ENCODE peak calls at places on chromosomes 12 and 14, in seven cellular contexts. Z is cardiac fibroblast, E is GM06990, V is neuronal stem cell, M is endothelial cell of umbilical vein, Y is A549, I is tibial nerve. H is an unnamed sample.

GRCh38 chr12:105507311-105508035 is 177.0 kb downstream of the C12orf75 start:
- DNase-seq in Z (peak; percentile 51), E (no peak), V (no peak), M (peak; percentile 60), Y (no peak), I (no peak), H (no peak)

GRCh38 chr14:50335389-50335788 is 23.3 kb downstream of the DMAC2L start:
- DNase-seq in Z (peak; percentile 78), E (no peak), V (peak; percentile 81), M (peak; percentile 78), Y (peak; percentile 54), I (peak; percentile 69), H (no peak)

GRCh38 chr12:47080725-47081502 is 1.2 kb upstream of the AMIGO2 start:
- DNase-seq in Z (peak; percentile 76), E (peak; percentile 13), V (no peak), M (peak; percentile 88), Y (peak; percentile 93), I (peak; percentile 41), H (peak; percentile 22)

GRCh38 chr12:38507839-38508238 is 191.3 kb downstream of the ALG10B start:
- DNase-seq in Z (no peak), E (no peak), V (no peak), M (no peak), Y (no peak), I (no peak), H (no peak)

GRCh38 chr12:132106921-132107320 is 37.2 kb downstream of the DDX51 start:
- DNase-seq in Z (peak; percentile 63), E (no peak), V (no peak), M (no peak), Y (no peak), I (no peak), H (no peak)

GRCh38 chr12:124461851-124462623 is 105.4 kb downstream of the NCOR2 start:
- DNase-seq in Z (peak; percentile 17), E (no peak), V (no peak), M (no peak), Y (no peak), I (no peak), H (no peak)

GRCh38 chr12:55742719-55743130 is at the start of gene GDF11:
- DNase-seq in Z (peak; percentile 73), E (peak; percentile 60), V (peak; percentile 80), M (peak; percentile 64), Y (peak; percentile 64), I (peak; percentile 74), H (peak; percentile 72)

GRCh38 chr14:59507752-59508103 is 23.4 kb downstream of the JKAMP start:
- DNase-seq in Z (no peak), E (no peak), V (no peak), M (no peak), Y (no peak), I (no peak), H (no peak)

GRCh38 chr12:15206831-15207394 is 14.3 kb downstream of the RERG start:
- DNase-seq in Z (no peak), E (no peak), V (no peak), M (no peak), Y (no peak), I (no peak), H (no peak)

GRCh38 chr14:75717729-75718128 is 56.7 kb downstream of the TTLL5 start:
- DNase-seq in Z (no peak), E (no peak), V (no peak), M (no peak), Y (no peak), I (no peak), H (no peak)

GRCh38 chr14:50906326-50906725 is 34.5 kb downstream of the ABHD12B start:
- DNase-seq in Z (no peak), E (no peak), V (no peak), M (no peak), Y (no peak), I (no peak), H (no peak)

GRCh38 chr14:50233335-50234250 is 2.2 kb upstream of the SOS2 start:
- DNase-seq in Z (no peak), E (peak; percentile 7), V (no peak), M (no peak), Y (no peak), I (no peak), H (no peak)

GRCh38 chr12:574475-575128 is 88.6 kb downstream of the NINJ2 start:
- DNase-seq in Z (peak; percentile 48), E (no peak), V (no peak), M (no peak), Y (no peak), I (no peak), H (no peak)

GRCh38 chr12:116898675-116899074 is 12.1 kb upstream of the FBXW8 start:
- DNase-seq in Z (no peak), E (no peak), V (no peak), M (no peak), Y (no peak), I (no peak), H (no peak)

GRCh38 chr14:28467611-28468010 is 299.0 kb upstream of the FOXG1 start:
- DNase-seq in Z (no peak), E (no peak), V (no peak), M (no peak), Y (no peak), I (no peak), H (no peak)

GRCh38 chr12:32379667-32380066 is 19.7 kb upstream of the FGD4 start:
- DNase-seq in Z (no peak), E (no peak), V (no peak), M (no peak), Y (no peak), I (no peak), H (no peak)

GRCh38 chr12:123453165-123453564 is 4.8 kb upstream of the SNRNP35 start:
- DNase-seq in Z (no peak), E (no peak), V (no peak), M (no peak), Y (no peak), I (no peak), H (no peak)

GRCh38 chr12:12212769-12213168 is 54.1 kb downstream of the LRP6 start:
- DNase-seq in Z (no peak), E (no peak), V (no peak), M (no peak), Y (peak; percentile 35), I (no peak), H (no peak)

GRCh38 chr12:122646568-122647220 is 56.5 kb downstream of the HCAR2 start:
- DNase-seq in Z (peak; percentile 81), E (peak; percentile 72), V (no peak), M (no peak), Y (peak; percentile 24), I (peak; percentile 22), H (peak; percentile 4)

GRCh38 chr12:32107376-32108267 is 975 bp downstream of the BICD1 start:
- DNase-seq in Z (peak; percentile 85), E (no peak), V (peak; percentile 26), M (peak; percentile 78), Y (peak; percentile 45), I (no peak), H (peak; percentile 2)

GRCh38 chr12:51000245-51000644 is 25.9 kb downstream of the SLC11A2 start:
- DNase-seq in Z (peak; percentile 51), E (no peak), V (no peak), M (no peak), Y (peak; percentile 33), I (no peak), H (no peak)

GRCh38 chr14:85233756-85234545 is 296.0 kb upstream of the FLRT2 start:
- DNase-seq in Z (peak; percentile 78), E (no peak), V (no peak), M (peak; percentile 67), Y (peak; percentile 72), I (no peak), H (no peak)

GRCh38 chr14:67228325-67228984 is 12.8 kb upstream of the PALS1 start:
- DNase-seq in Z (peak; percentile 36), E (no peak), V (no peak), M (peak; percentile 10), Y (no peak), I (no peak), H (no peak)

GRCh38 chr14:70896981-70897380 is 10.3 kb upstream of the PCNX1 start:
- DNase-seq in Z (no peak), E (no peak), V (no peak), M (no peak), Y (no peak), I (no peak), H (no peak)

GRCh38 chr14:58491593-58491992 is 64.1 kb downstream of the KIAA0586 start:
- DNase-seq in Z (peak; percentile 67), E (no peak), V (no peak), M (no peak), Y (no peak), I (no peak), H (no peak)

GRCh38 chr14:23376477-23377200 is at the start of gene CMTM5:
- DNase-seq in Z (no peak), E (no peak), V (peak; percentile 51), M (no peak), Y (no peak), I (peak; percentile 25), H (no peak)

GRCh38 chr12:52522346-52523011 is 2.3 kb upstream of the KRT5 start:
- DNase-seq in Z (peak; percentile 19), E (no peak), V (no peak), M (no peak), Y (no peak), I (no peak), H (no peak)

DNA sequence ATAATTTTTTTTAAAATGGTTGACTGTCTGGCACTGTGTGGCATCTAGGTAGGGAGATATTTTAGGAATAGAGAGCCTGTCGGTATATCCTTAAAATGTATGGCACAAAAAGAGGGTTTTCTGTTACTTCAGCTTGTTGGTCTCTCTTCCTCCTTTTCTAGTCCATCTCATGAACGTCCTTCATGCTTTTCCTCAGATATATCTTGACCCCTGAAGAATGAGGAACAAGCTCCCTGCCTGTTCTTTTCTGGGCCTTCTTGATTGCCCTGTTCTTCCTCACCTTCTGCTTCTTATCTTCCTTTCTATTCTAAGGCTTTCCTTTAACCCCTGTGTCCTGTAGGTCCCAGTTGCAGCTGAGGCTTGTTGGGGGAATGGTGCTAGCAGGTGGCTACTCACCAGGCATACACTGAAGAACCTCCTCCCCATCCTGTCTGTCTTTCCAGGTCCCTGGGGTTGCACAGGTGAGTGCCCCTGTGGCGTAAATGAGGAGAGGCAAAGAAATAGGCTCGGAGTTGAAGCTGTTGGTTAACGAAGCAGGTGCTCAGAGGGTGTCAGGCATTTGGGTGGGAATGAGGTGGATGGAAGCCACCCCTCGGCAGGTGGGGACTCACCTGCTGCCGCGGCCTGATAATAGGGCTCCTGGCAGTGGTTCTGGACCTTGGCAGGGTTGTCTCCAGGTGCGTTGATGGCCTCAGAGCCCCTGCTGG is 7.2 kb upstream of the C1R start:
- DNase-seq in Z (no peak), E (no peak), V (no peak), M (no peak), Y (no peak), I (no peak), H (no peak)
- H3K4me3 ChIP-seq in Z (no peak overlapping the region), E (no peak overlapping the region), V (no peak overlapping the region), M (no peak overlapping the region), Y (no peak overlapping the region), I (no peak overlapping the region), H (no peak overlapping the region)

GRCh38 chr12:16606936-16607335 is 974 bp upstream of the LMO3 start:
- DNase-seq in Z (no peak), E (no peak), V (no peak), M (no peak), Y (no peak), I (no peak), H (no peak)
- H3K4me3 ChIP-seq in Z (peak overlapping the region; percentile 63), E (no peak overlapping the region), V (peak overlapping the region; percentile 51), M (no peak overlapping the region), Y (no peak overlapping the region), I (peak overlapping the region; percentile 55), H (no peak overlapping the region)

GRCh38 chr12:127223011-127223410 is 1044.0 kb upstream of the TMEM132C start:
- DNase-seq in Z (no peak), E (no peak), V (no peak), M (no peak), Y (no peak), I (no peak), H (no peak)
- H3K4me3 ChIP-seq in Z (no peak overlapping the region), E (no peak overlapping the region), V (no peak overlapping the region), M (no peak overlapping the region), Y (no peak overlapping the region), I (no peak overlapping the region), H (no peak overlapping the region)

GRCh38 chr14:21258889-21259787 is 10.1 kb downstream of the HNRNPC start:
- DNase-seq in Z (no peak), E (no peak), V (no peak), M (no peak), Y (no peak), I (no peak), H (no peak)
- H3K4me3 ChIP-seq in Z (no peak overlapping the region), E (no peak overlapping the region), V (no peak overlapping the region), M (no peak overlapping the region), Y (no peak overlapping the region), I (no peak overlapping the region), H (no peak overlapping the region)

H was measured in effector memory CD4-positive, alpha-beta T cell.